ENCODE peak calls at places on chromosomes 5 and 9, in six cellular contexts. D is SK-N-DZ, B is A172, A is glomerular endothelial cell, G is amniotic stem cell, T is GM18507. S is an unnamed sample.
A peak's percentile ranks its signal among the peaks of the same experiment; 100 is the strongest.

GRCh38 chr5:160685695-160686094 is 166.3 kb downstream of the ATP10B start:
- DNase-seq in T (peak; percentile 12), B (no peak), A (no peak), G (no peak), D (no peak), S (no peak)

GRCh38 chr5:163564321-163564924 is 59.0 kb downstream of the MAT2B start:
- DNase-seq in A (peak; percentile 66), T (peak; percentile 15), D (peak; percentile 70), B (peak; percentile 57), G (peak; percentile 29), S (peak; percentile 56)

GRCh38 chr5:1127991-1128785 is 16.3 kb upstream of the SLC12A7 start:
- DNase-seq in D (peak; percentile 35), A (no peak), B (no peak), G (no peak), T (no peak), S (no peak)

GRCh38 chr9:128081052-128081451 is 13.0 kb downstream of the SLC25A25 start:
- DNase-seq in A (no peak), B (peak; percentile 26), T (no peak), D (no peak), G (peak; percentile 53), S (no peak)

GRCh38 chr5:14097998-14098471 is 45.1 kb upstream of the TRIO start:
- DNase-seq in G (peak; percentile 90), A (no peak), D (no peak), B (peak; percentile 32), T (no peak), S (no peak)

GRCh38 chr9:89701221-89701798 is 96.5 kb downstream of the GADD45G start:
- DNase-seq in D (no peak), T (peak; percentile 25), A (no peak), G (no peak), B (no peak), S (peak; percentile 77)

GRCh38 chr9:4666042-4666699 is at the start of gene SPATA6L:
- DNase-seq in G (no peak), B (peak; percentile 10), A (no peak), D (peak; percentile 4), T (no peak), S (peak; percentile 48)

GRCh38 chr9:32584784-32585183 is 11.8 kb upstream of the NDUFB6 start:
- DNase-seq in T (no peak), A (no peak), G (no peak), B (no peak), D (no peak), S (no peak)

GRCh38 chr9:109726122-109726521 is 53.9 kb upstream of the PALM2AKAP2 start:
- DNase-seq in A (no peak), B (no peak), D (no peak), T (no peak), G (no peak), S (no peak)

GRCh38 chr9:133516961-133517350 is 7.8 kb downstream of the MYMK start:
- DNase-seq in B (no peak), G (no peak), A (no peak), T (no peak), D (no peak), S (no peak)

GRCh38 chr9:86352440-86353106 is 1.6 kb downstream of the TUT7 start:
- DNase-seq in G (no peak), A (no peak), B (peak; percentile 17), D (no peak), T (no peak), S (peak; percentile 26)

GRCh38 chr9:134641173-134641985 is at the start of gene COL5A1:
- DNase-seq in B (peak; percentile 86), G (peak; percentile 75), A (no peak), T (no peak), D (peak; percentile 23), S (peak; percentile 43)

GRCh38 chr9:115117999-115118470 is at the start of gene TNC:
- DNase-seq in A (no peak), T (no peak), B (peak; percentile 35), D (no peak), G (peak; percentile 59), S (no peak)

GRCh38 chr5:98173334-98173733 is 600.1 kb upstream of the RGMB start:
- DNase-seq in B (peak; percentile 46), G (peak; percentile 1), T (no peak), A (no peak), D (no peak), S (no peak)

GRCh38 chr9:88710449-88710848 is 175.5 kb downstream of the NXNL2 start:
- DNase-seq in B (no peak), T (no peak), G (no peak), D (no peak), A (no peak), S (no peak)

GRCh38 chr9:72894342-72894741 is 58.5 kb downstream of the ALDH1A1 start:
- DNase-seq in G (peak; percentile 83), A (no peak), D (no peak), T (no peak), B (peak; percentile 10), S (no peak)

GRCh38 chr5:138975098-138975847 is 100.1 kb upstream of the LRRTM2 start:
- DNase-seq in B (peak; percentile 50), T (no peak), D (no peak), A (peak; percentile 47), G (no peak), S (no peak)

GRCh38 chr5:54259090-54259489 is 51.3 kb downstream of the ARL15 start:
- DNase-seq in D (no peak), B (no peak), T (no peak), A (no peak), G (no peak), S (no peak)

GRCh38 chr5:74631088-74631960 is 9.2 kb downstream of the ENC1 start:
- DNase-seq in T (peak; percentile 52), A (no peak), B (peak; percentile 90), D (no peak), G (no peak), S (peak; percentile 39)

GRCh38 chr9:81609782-81610738 is 79.3 kb downstream of the TLE1 start:
- DNase-seq in B (peak; percentile 52), D (no peak), A (no peak), G (no peak), T (no peak), S (no peak)